ENCODE peak calls at places on chromosomes 3 and 15, in nine cellular contexts. T, B, R, G, V, N, W, A and Q are unnamed samples. For H3K4me1, the result is how much of the 10 kb centered on the place peaks cover.

GRCh38 chr3:86949850-86950249 is 41.1 kb downstream of the VGLL3 start:
- DNase-seq in T (no peak), G (peak), W (no peak), V (no peak), R (no peak), B (no peak), A (no peak), N (no peak), Q (no peak)

GRCh38 chr3:55692295-55692957 is 205.3 kb upstream of the WNT5A start:
- DNase-seq in B (no peak), W (no peak), N (no peak), T (no peak), G (no peak), A (no peak), R (no peak), V (no peak), Q (no peak)

GRCh38 chr3:190676477-190676876 is 162.6 kb downstream of the IL1RAP start:
- DNase-seq in R (no peak), V (no peak), B (no peak), W (no peak), A (no peak), T (no peak), G (peak), N (no peak), Q (no peak)

GRCh38 chr3:160739079-160739478 is 17.0 kb upstream of the PPM1L start:
- DNase-seq in W (no peak), B (no peak), T (peak), V (no peak), A (no peak), R (no peak), N (no peak), G (no peak), Q (no peak)

GRCh38 chr3:46695962-46696922 is 2.8 kb upstream of the ALS2CL start:
- DNase-seq in G (peak), V (no peak), B (no peak), T (peak), A (no peak), R (no peak), N (no peak), W (no peak), Q (no peak)

GRCh38 chr15:61654918-61655317 is 405.3 kb downstream of the VPS13C start:
- DNase-seq in N (no peak), R (no peak), T (peak), G (no peak), V (no peak), B (no peak), A (no peak), W (no peak), Q (no peak)

GRCh38 chr15:101017041-101017754 is 98.0 kb downstream of the LRRK1 start:
- DNase-seq in G (peak), T (no peak), B (no peak), W (no peak), V (no peak), N (peak), A (no peak), R (peak), Q (peak)

GRCh38 chr3:153961498-153961897 is 159.7 kb upstream of the ARHGEF26 start:
- DNase-seq in R (peak), G (no peak), T (no peak), A (no peak), B (no peak), V (no peak), W (no peak), N (no peak), Q (no peak)

GRCh38 chr3:52437326-52438103 is 7.4 kb downstream of the SEMA3G start:
- DNase-seq in R (no peak), V (peak), T (no peak), B (peak), N (no peak), W (no peak), G (no peak), A (no peak), Q (no peak)

GRCh38 chr15:88470625-88471372 is 3.3 kb downstream of the MRPS11 start:
- DNase-seq in G (no peak), R (no peak), W (no peak), N (no peak), T (no peak), A (no peak), B (no peak), V (no peak), Q (no peak)

GRCh38 chr3:196603683-196604082 is 35.2 kb downstream of the FBXO45 start:
- DNase-seq in N (peak), G (no peak), B (no peak), R (no peak), T (no peak), V (no peak), A (no peak), W (no peak), Q (no peak)

GRCh38 chr3:23002846-23003800 is 200.0 kb upstream of the UBE2E2 start:
- DNase-seq in G (peak), V (no peak), N (no peak), B (peak), R (no peak), T (no peak), A (no peak), W (no peak), Q (no peak)

GRCh38 chr15:90036343-90036742 is 35.2 kb downstream of the ZNF710 start:
- DNase-seq in T (peak), V (no peak), N (peak), A (no peak), G (no peak), B (no peak), R (peak), W (no peak), Q (no peak)

GRCh38 chr3:43132883-43133743 is 27.2 kb upstream of the POMGNT2 start:
- DNase-seq in V (no peak), N (no peak), T (no peak), R (no peak), A (no peak), W (no peak), B (no peak), G (no peak), Q (no peak)

GRCh38 chr15:90291679-90292356 is 26.3 kb downstream of the NGRN start:
- DNase-seq in B (peak), N (peak), W (no peak), T (no peak), A (no peak), G (no peak), R (no peak), V (peak), Q (peak)

GRCh38 chr15:65964792-65965433 is 95.6 kb downstream of the RAB11A start:
- DNase-seq in G (no peak), W (no peak), A (no peak), B (no peak), R (no peak), V (no peak), N (no peak), T (no peak), Q (no peak)

GRCh38 chr3:194827486-194827885 is 141.8 kb downstream of the FAM43A start:
- DNase-seq in W (no peak), G (no peak), N (no peak), B (no peak), A (no peak), V (no peak), T (no peak), R (no peak), Q (no peak)

GRCh38 chr3:126847061-126847460 is 135.9 kb upstream of the PLXNA1 start:
- DNase-seq in A (no peak), N (peak), T (no peak), W (no peak), B (no peak), G (no peak), V (no peak), R (no peak), Q (no peak)

GRCh38 chr15:63633312-63633711 is 36.1 kb downstream of the FBXL22 start:
- DNase-seq in B (no peak), W (no peak), R (no peak), G (no peak), N (no peak), T (no peak), A (no peak), V (no peak), Q (no peak)

GRCh38 chr15:40259021-40259420 is 20.2 kb downstream of the PAK6 start:
- DNase-seq in N (no peak), V (no peak), T (no peak), G (no peak), W (no peak), A (no peak), R (no peak), B (no peak), Q (no peak)

GRCh38 chr3:122102191-122102935 is 47.2 kb downstream of the CD86 start:
- DNase-seq in B (no peak), G (no peak), W (no peak), V (no peak), R (no peak), T (no peak), N (no peak), A (no peak), Q (no peak)

GRCh38 chr3:107662586-107662985 is 139.8 kb downstream of the BBX start:
- DNase-seq in G (peak), T (no peak), B (no peak), A (no peak), N (no peak), R (no peak), W (no peak), V (no peak), Q (no peak)

GRCh38 chr3:52150860-52151259 is 3.4 kb downstream of the POC1A start:
- DNase-seq in W (no peak), G (no peak), T (no peak), N (no peak), A (no peak), R (no peak), B (no peak), V (no peak), Q (no peak)

GRCh38 chr15:78943692-78944091 is 1.2 kb downstream of the CTSH start:
- DNase-seq in T (no peak), W (no peak), V (no peak), B (no peak), G (no peak), R (peak), A (no peak), N (no peak), Q (no peak)

GRCh38 chr3:50571486-50571885 is 2.2 kb downstream of the HEMK1 start:
- DNase-seq in B (no peak), G (no peak), N (no peak), V (no peak), W (no peak), A (no peak), R (no peak), T (no peak), Q (no peak)

GRCh38 chr3:50568947-50569749 is at the start of gene HEMK1:
- DNase-seq in T (peak), N (peak), G (peak), W (peak), A (peak), R (peak), B (peak), V (peak), Q (peak)

GRCh38 chr3:50572158-50572557 is 2.8 kb downstream of the HEMK1 start:
- DNase-seq in T (peak), N (peak), W (peak), V (peak), A (peak), R (peak), B (peak), G (peak), Q (peak)

GRCh38 chr3:50572801-50573371 is 3.6 kb downstream of the HEMK1 start:
- DNase-seq in A (no peak), T (no peak), W (no peak), B (no peak), N (no peak), R (no peak), G (no peak), V (peak), Q (no peak)

DNA sequence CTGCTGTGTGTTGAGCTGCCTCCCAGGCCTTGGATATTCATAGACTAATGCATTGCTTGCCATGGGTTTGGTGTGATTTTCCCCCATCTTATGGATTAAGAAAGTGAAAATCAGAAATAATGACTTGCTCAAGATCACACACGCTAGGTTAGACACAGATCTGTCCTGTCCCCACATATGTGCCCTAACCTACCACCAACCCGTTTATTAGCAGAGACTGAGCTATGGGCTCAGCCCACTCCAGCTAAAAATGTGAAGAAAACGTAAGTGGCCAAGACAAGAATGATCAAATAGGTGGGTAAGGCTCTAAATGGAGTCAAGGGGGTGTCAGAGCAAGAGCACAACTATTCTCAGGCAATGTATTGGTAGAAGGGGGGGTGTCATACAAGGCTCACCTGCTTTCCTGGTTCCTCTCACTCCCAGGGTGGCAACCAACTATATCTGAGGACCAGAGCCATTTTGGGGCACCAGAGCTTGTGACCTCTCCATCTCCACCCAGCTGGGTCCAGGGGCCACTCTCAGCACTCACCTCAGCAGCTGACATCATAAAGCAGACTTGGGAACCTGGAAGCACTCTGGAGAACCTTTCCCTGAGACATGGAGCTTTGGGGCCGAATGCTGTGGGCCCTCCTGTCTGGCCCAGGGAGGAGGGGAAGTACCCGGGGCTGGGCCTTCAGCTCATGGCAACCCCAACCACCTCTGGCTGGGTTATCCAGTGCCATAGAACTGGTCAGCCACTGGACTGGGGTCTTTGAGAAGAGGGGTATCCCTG is 1.4 kb downstream of the HEMK1 start:
- DNase-seq in N (no peak), R (no peak), A (no peak), V (no peak), B (no peak), G (no peak), T (no peak), W (no peak), Q (no peak)
- H3K4me1 ChIP-seq in N (under half), R (under half), A (under half), V (under half), B (under half), G (under half), T (under half), W (under half), Q (under half)

GRCh38 chr3:149366031-149366430 is 11.4 kb downstream of the TM4SF1 start:
- DNase-seq in R (no peak), V (no peak), W (no peak), T (no peak), A (no peak), G (no peak), B (no peak), N (no peak), Q (no peak)
- H3K4me1 ChIP-seq in R (under half), V (under half), W (under half), T (under half), A (half or more), G (under half), B (under half), N (under half), Q (under half)

DNA sequence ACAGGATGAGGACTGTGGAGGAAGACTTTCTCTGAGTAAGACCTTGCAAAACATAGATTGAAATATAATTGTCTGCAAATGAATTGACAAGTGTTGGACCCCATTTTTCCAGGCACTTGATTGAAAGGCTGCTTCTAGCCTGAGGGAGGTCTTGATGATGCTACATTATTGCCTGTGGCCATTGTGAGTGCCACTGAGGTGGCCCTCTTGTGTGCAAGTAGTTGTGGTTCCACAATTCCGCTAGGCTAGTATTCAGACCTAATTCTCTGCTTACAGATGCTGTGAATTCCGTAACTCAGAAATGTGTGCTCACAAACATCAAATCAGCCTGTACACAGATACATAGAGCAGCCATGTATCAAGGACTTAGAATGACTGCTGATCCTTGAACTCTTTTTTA is 34.6 kb downstream of the FNDC3B start:
- DNase-seq in W (no peak), V (no peak), N (no peak), R (no peak), A (no peak), G (no peak), T (no peak), B (no peak), Q (no peak)
- H3K4me1 ChIP-seq in W (half or more), V (under half), N (under half), R (under half), A (half or more), G (under half), T (half or more), B (under half), Q (under half)

GRCh38 chr3:29334652-29335189 is 53.9 kb downstream of the RBMS3 start:
- DNase-seq in G (no peak), N (no peak), A (no peak), T (no peak), B (no peak), V (no peak), R (no peak), W (no peak), Q (no peak)
- H3K4me1 ChIP-seq in G (under half), N (under half), A (under half), T (half or more), B (under half), V (under half), R (under half), W (under half), Q (under half)

GRCh38 chr3:171348121-171348520 is 112.1 kb downstream of the TNIK start:
- DNase-seq in N (no peak), R (no peak), G (no peak), B (no peak), W (no peak), A (no peak), V (no peak), T (no peak), Q (no peak)

GRCh38 chr3:171350364-171350763 is 109.8 kb downstream of the TNIK start:
- DNase-seq in R (no peak), W (no peak), T (no peak), N (no peak), V (no peak), G (no peak), B (no peak), A (no peak), Q (no peak)

GRCh38 chr3:171347017-171347979 is 112.9 kb downstream of the TNIK start:
- DNase-seq in W (no peak), G (peak), R (peak), N (no peak), T (no peak), B (no peak), A (no peak), V (peak), Q (peak)

GRCh38 chr3:171351676-171352075 is 108.5 kb downstream of the TNIK start:
- DNase-seq in N (no peak), R (no peak), B (no peak), W (no peak), V (no peak), T (peak), A (no peak), G (peak), Q (no peak)

GRCh38 chr3:171349392-171349791 is 110.8 kb downstream of the TNIK start:
- DNase-seq in W (no peak), V (no peak), B (no peak), A (no peak), N (no peak), G (peak), R (no peak), T (no peak), Q (no peak)
- H3K4me1 ChIP-seq in W (under half), V (under half), B (under half), A (under half), N (under half), G (under half), R (under half), T (half or more), Q (under half)

GRCh38 chr15:98898122-98898521 is 109.5 kb downstream of the PGPEP1L start:
- DNase-seq in G (no peak), V (no peak), N (no peak), R (no peak), B (no peak), A (no peak), T (no peak), W (no peak), Q (no peak)
- H3K4me1 ChIP-seq in G (under half), V (under half), N (under half), R (under half), B (under half), A (half or more), T (under half), W (under half), Q (under half)

DNA sequence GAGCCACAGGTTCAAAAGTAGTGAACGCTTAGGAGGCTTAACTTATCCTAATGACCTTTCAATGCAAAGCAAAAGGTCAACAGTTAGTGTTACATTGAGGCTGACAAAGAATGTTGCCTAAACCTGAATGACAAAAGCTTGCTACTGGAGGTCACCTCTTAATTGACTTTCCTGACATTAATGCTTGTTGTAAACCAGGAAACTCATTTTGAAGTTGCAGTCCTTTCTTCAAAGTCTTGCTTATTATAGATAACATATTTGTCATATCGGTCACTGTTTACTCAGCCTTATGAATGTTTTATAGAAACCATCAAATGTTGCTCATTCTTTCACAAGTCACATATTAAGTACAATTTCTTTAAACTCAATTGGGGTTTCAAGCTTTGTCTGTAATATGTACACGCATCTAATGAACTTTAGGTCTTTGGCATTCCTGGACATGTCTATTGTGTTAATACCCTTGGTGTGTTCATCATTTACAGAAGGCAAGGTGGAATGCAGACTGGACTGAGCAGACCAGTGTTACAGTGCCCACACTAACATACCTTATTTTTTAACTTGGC is 488.2 kb upstream of the NECTIN3 start:
- DNase-seq in V (no peak), W (no peak), R (peak), N (no peak), A (no peak), B (no peak), G (peak), T (no peak), Q (no peak)
- H3K4me1 ChIP-seq in V (under half), W (under half), R (under half), N (under half), A (under half), B (under half), G (under half), T (under half), Q (under half)

GRCh38 chr15:26129852-26130251 is 266.7 kb upstream of the ATP10A start:
- DNase-seq in N (peak), V (no peak), T (no peak), G (no peak), R (no peak), B (no peak), A (no peak), W (no peak), Q (no peak)
- H3K4me1 ChIP-seq in N (under half), V (under half), T (under half), G (under half), R (under half), B (under half), A (under half), W (under half), Q (under half)

GRCh38 chr15:32682569-32682968 is 35.2 kb upstream of the GREM1 start:
- DNase-seq in T (no peak), B (no peak), R (no peak), G (peak), W (no peak), V (no peak), N (no peak), A (no peak), Q (no peak)

GRCh38 chr15:32683906-32684584 is 33.8 kb upstream of the GREM1 start:
- DNase-seq in B (no peak), T (no peak), G (peak), V (no peak), N (no peak), W (no peak), A (no peak), R (no peak), Q (no peak)

GRCh38 chr15:32687556-32687955 is 30.2 kb upstream of the GREM1 start:
- DNase-seq in T (no peak), W (no peak), A (no peak), N (no peak), R (no peak), G (peak), B (no peak), V (no peak), Q (no peak)

GRCh38 chr15:32685576-32685975 is 32.2 kb upstream of the GREM1 start:
- DNase-seq in W (no peak), R (no peak), A (no peak), T (no peak), V (no peak), G (peak), B (no peak), N (no peak), Q (no peak)

GRCh38 chr15:32683231-32683630 is 34.6 kb upstream of the GREM1 start:
- DNase-seq in W (no peak), N (no peak), T (no peak), A (no peak), V (no peak), G (no peak), R (no peak), B (no peak), Q (no peak)
- H3K4me1 ChIP-seq in W (under half), N (under half), T (under half), A (under half), V (under half), G (under half), R (under half), B (under half), Q (under half)